ENCODE peak calls at places on chromosome 11, in ten cellular contexts. One of them, this sample, is unnamed.

GRCh38 chr11:11574373-11574772 is 47.4 kb downstream of the GALNT18 start:
- DNase-seq in A549: no peak
- DNase-seq in transverse colon: no peak
- DNase-seq in mesenchymal stem cell: no peak
- DNase-seq in fibroblast of lung: no peak
- DNase-seq in right lobe of liver: no peak
- DNase-seq in heart right ventricle: no peak
- DNase-seq in IMR-90: no peak
- DNase-seq in ovary: no peak
- DNase-seq in esophagus squamous epithelium: no peak
- DNase-seq in this sample: no peak

GRCh38 chr11:11909727-11910126 is 68.0 kb downstream of the USP47 start:
- DNase-seq in A549: no peak
- DNase-seq in transverse colon: no peak
- DNase-seq in mesenchymal stem cell: peak; percentile 23
- DNase-seq in fibroblast of lung: peak; percentile 91
- DNase-seq in right lobe of liver: no peak
- DNase-seq in heart right ventricle: no peak
- DNase-seq in IMR-90: peak; percentile 76
- DNase-seq in ovary: no peak
- DNase-seq in esophagus squamous epithelium: no peak
- DNase-seq in this sample: no peak

GRCh38 chr11:124669193-124669592 is 4.3 kb downstream of the SIAE start:
- DNase-seq in A549: peak; percentile 49
- DNase-seq in transverse colon: peak; percentile 35
- DNase-seq in mesenchymal stem cell: peak; percentile 49
- DNase-seq in fibroblast of lung: peak; percentile 30
- DNase-seq in right lobe of liver: peak; percentile 23
- DNase-seq in heart right ventricle: peak; percentile 61
- DNase-seq in IMR-90: peak; percentile 54
- DNase-seq in ovary: peak; percentile 34
- DNase-seq in esophagus squamous epithelium: no peak
- DNase-seq in this sample: peak; percentile 64

GRCh38 chr11:135074397-135074998 is 662.5 kb upstream of the B3GAT1 start:
- DNase-seq in A549: no peak
- DNase-seq in transverse colon: no peak
- DNase-seq in mesenchymal stem cell: no peak
- DNase-seq in fibroblast of lung: peak; percentile 1
- DNase-seq in right lobe of liver: no peak
- DNase-seq in heart right ventricle: no peak
- DNase-seq in IMR-90: no peak
- DNase-seq in ovary: no peak
- DNase-seq in esophagus squamous epithelium: no peak
- DNase-seq in this sample: peak; percentile 4

GRCh38 chr11:64230209-64230984 is at the start of gene DNAJC4:
- DNase-seq in A549: peak; percentile 77
- DNase-seq in transverse colon: peak; percentile 96
- DNase-seq in mesenchymal stem cell: peak; percentile 93
- DNase-seq in fibroblast of lung: peak; percentile 87
- DNase-seq in right lobe of liver: peak; percentile 95
- DNase-seq in heart right ventricle: peak; percentile 94
- DNase-seq in IMR-90: peak; percentile 81
- DNase-seq in ovary: peak; percentile 95
- DNase-seq in esophagus squamous epithelium: peak; percentile 76
- DNase-seq in this sample: peak; percentile 94

GRCh38 chr11:61923166-61924015 is 6.0 kb upstream of the RAB3IL1 start:
- DNase-seq in A549: no peak
- DNase-seq in transverse colon: peak; percentile 59
- DNase-seq in mesenchymal stem cell: peak; percentile 76
- DNase-seq in fibroblast of lung: peak; percentile 43
- DNase-seq in right lobe of liver: peak; percentile 72
- DNase-seq in heart right ventricle: peak; percentile 84
- DNase-seq in IMR-90: peak; percentile 63
- DNase-seq in ovary: peak; percentile 85
- DNase-seq in esophagus squamous epithelium: no peak
- DNase-seq in this sample: no peak

GRCh38 chr11:2889399-2890273 is 4.1 kb upstream of the CDKN1C start:
- DNase-seq in A549: no peak
- DNase-seq in transverse colon: no peak
- DNase-seq in mesenchymal stem cell: no peak
- DNase-seq in fibroblast of lung: no peak
- DNase-seq in right lobe of liver: no peak
- DNase-seq in heart right ventricle: no peak
- DNase-seq in IMR-90: no peak
- DNase-seq in ovary: no peak
- DNase-seq in esophagus squamous epithelium: no peak
- DNase-seq in this sample: no peak

GRCh38 chr11:1546536-1547466 is 25.3 kb downstream of the DUSP8 start:
- DNase-seq in A549: peak; percentile 84
- DNase-seq in transverse colon: peak; percentile 64
- DNase-seq in mesenchymal stem cell: peak; percentile 39
- DNase-seq in fibroblast of lung: peak; percentile 23
- DNase-seq in right lobe of liver: peak; percentile 56
- DNase-seq in heart right ventricle: peak; percentile 40
- DNase-seq in IMR-90: peak; percentile 21
- DNase-seq in ovary: no peak
- DNase-seq in esophagus squamous epithelium: no peak
- DNase-seq in this sample: peak; percentile 28

GRCh38 chr11:102456381-102456780 is 3.8 kb upstream of the TMEM123 start:
- DNase-seq in A549: no peak
- DNase-seq in transverse colon: no peak
- DNase-seq in mesenchymal stem cell: no peak
- DNase-seq in fibroblast of lung: no peak
- DNase-seq in right lobe of liver: no peak
- DNase-seq in heart right ventricle: no peak
- DNase-seq in IMR-90: peak; percentile 39
- DNase-seq in ovary: no peak
- DNase-seq in esophagus squamous epithelium: no peak
- DNase-seq in this sample: no peak

GRCh38 chr11:102451693-102452460 is 688 bp downstream of the TMEM123 start:
- DNase-seq in A549: peak; percentile 22
- DNase-seq in transverse colon: peak; percentile 82
- DNase-seq in mesenchymal stem cell: peak; percentile 74
- DNase-seq in fibroblast of lung: peak; percentile 49
- DNase-seq in right lobe of liver: peak; percentile 78
- DNase-seq in heart right ventricle: peak; percentile 58
- DNase-seq in IMR-90: peak; percentile 28
- DNase-seq in ovary: peak; percentile 53
- DNase-seq in esophagus squamous epithelium: no peak
- DNase-seq in this sample: peak; percentile 70

GRCh38 chr11:102452461-102453285 is at the start of gene TMEM123:
- DNase-seq in A549: peak; percentile 48
- DNase-seq in transverse colon: peak; percentile 89
- DNase-seq in mesenchymal stem cell: peak; percentile 75
- DNase-seq in fibroblast of lung: peak; percentile 63
- DNase-seq in right lobe of liver: peak; percentile 92
- DNase-seq in heart right ventricle: peak; percentile 80
- DNase-seq in IMR-90: peak; percentile 58
- DNase-seq in ovary: peak; percentile 81
- DNase-seq in esophagus squamous epithelium: peak; percentile 16
- DNase-seq in this sample: peak; percentile 76

GRCh38 chr11:102453286-102453797 is 777 bp upstream of the TMEM123 start:
- DNase-seq in A549: no peak
- DNase-seq in transverse colon: no peak
- DNase-seq in mesenchymal stem cell: no peak
- DNase-seq in fibroblast of lung: no peak
- DNase-seq in right lobe of liver: no peak
- DNase-seq in heart right ventricle: no peak
- DNase-seq in IMR-90: no peak
- DNase-seq in ovary: peak; percentile 23
- DNase-seq in esophagus squamous epithelium: no peak
- DNase-seq in this sample: no peak

GRCh38 chr11:102453921-102454320 is 1.4 kb upstream of the TMEM123 start:
- DNase-seq in A549: no peak
- DNase-seq in transverse colon: no peak
- DNase-seq in mesenchymal stem cell: no peak
- DNase-seq in fibroblast of lung: no peak
- DNase-seq in right lobe of liver: no peak
- DNase-seq in heart right ventricle: no peak
- DNase-seq in IMR-90: no peak
- DNase-seq in ovary: no peak
- DNase-seq in esophagus squamous epithelium: no peak
- DNase-seq in this sample: no peak
- H3K4me1 ChIP-seq in A549: peaks cover 76% of the 10 kb centered on the region
- H3K4me1 ChIP-seq in transverse colon: peaks cover 28% of the 10 kb centered on the region
- H3K4me1 ChIP-seq in mesenchymal stem cell: peaks cover 2% of the 10 kb centered on the region
- H3K4me1 ChIP-seq in fibroblast of lung: peaks cover 10% of the 10 kb centered on the region
- H3K4me1 ChIP-seq in right lobe of liver: no peaks in the 10 kb centered on the region
- H3K4me1 ChIP-seq in heart right ventricle: peaks cover 26% of the 10 kb centered on the region
- H3K4me1 ChIP-seq in IMR-90: peaks cover 11% of the 10 kb centered on the region
- H3K4me1 ChIP-seq in ovary: peaks cover 8% of the 10 kb centered on the region
- H3K4me1 ChIP-seq in esophagus squamous epithelium: peaks cover 85% of the 10 kb centered on the region
- H3K4me1 ChIP-seq in this sample: peaks cover 44% of the 10 kb centered on the region

GRCh38 chr11:10309163-10310093 is 4.6 kb downstream of the ADM start:
- DNase-seq in A549: peak; percentile 80
- DNase-seq in transverse colon: peak; percentile 76
- DNase-seq in mesenchymal stem cell: peak; percentile 87
- DNase-seq in fibroblast of lung: peak; percentile 68
- DNase-seq in right lobe of liver: peak; percentile 80
- DNase-seq in heart right ventricle: peak; percentile 35
- DNase-seq in IMR-90: peak; percentile 92
- DNase-seq in ovary: peak; percentile 54
- DNase-seq in esophagus squamous epithelium: no peak
- DNase-seq in this sample: peak; percentile 67

GRCh38 chr11:10307022-10307410 is 2.1 kb downstream of the ADM start:
- DNase-seq in A549: peak; percentile 76
- DNase-seq in transverse colon: no peak
- DNase-seq in mesenchymal stem cell: no peak
- DNase-seq in fibroblast of lung: peak; percentile 52
- DNase-seq in right lobe of liver: no peak
- DNase-seq in heart right ventricle: no peak
- DNase-seq in IMR-90: no peak
- DNase-seq in ovary: no peak
- DNase-seq in esophagus squamous epithelium: no peak
- DNase-seq in this sample: no peak

GRCh38 chr11:10307411-10308207 is 2.7 kb downstream of the ADM start:
- DNase-seq in A549: peak; percentile 91
- DNase-seq in transverse colon: peak; percentile 89
- DNase-seq in mesenchymal stem cell: peak; percentile 93
- DNase-seq in fibroblast of lung: peak; percentile 86
- DNase-seq in right lobe of liver: peak; percentile 93
- DNase-seq in heart right ventricle: peak; percentile 80
- DNase-seq in IMR-90: peak; percentile 94
- DNase-seq in ovary: peak; percentile 91
- DNase-seq in esophagus squamous epithelium: peak; percentile 34
- DNase-seq in this sample: peak; percentile 96

GRCh38 chr11:10310301-10310841 is 5.5 kb downstream of the ADM start:
- DNase-seq in A549: no peak
- DNase-seq in transverse colon: no peak
- DNase-seq in mesenchymal stem cell: peak; percentile 68
- DNase-seq in fibroblast of lung: peak; percentile 29
- DNase-seq in right lobe of liver: no peak
- DNase-seq in heart right ventricle: no peak
- DNase-seq in IMR-90: peak; percentile 68
- DNase-seq in ovary: no peak
- DNase-seq in esophagus squamous epithelium: no peak
- DNase-seq in this sample: peak; percentile 5

DNA sequence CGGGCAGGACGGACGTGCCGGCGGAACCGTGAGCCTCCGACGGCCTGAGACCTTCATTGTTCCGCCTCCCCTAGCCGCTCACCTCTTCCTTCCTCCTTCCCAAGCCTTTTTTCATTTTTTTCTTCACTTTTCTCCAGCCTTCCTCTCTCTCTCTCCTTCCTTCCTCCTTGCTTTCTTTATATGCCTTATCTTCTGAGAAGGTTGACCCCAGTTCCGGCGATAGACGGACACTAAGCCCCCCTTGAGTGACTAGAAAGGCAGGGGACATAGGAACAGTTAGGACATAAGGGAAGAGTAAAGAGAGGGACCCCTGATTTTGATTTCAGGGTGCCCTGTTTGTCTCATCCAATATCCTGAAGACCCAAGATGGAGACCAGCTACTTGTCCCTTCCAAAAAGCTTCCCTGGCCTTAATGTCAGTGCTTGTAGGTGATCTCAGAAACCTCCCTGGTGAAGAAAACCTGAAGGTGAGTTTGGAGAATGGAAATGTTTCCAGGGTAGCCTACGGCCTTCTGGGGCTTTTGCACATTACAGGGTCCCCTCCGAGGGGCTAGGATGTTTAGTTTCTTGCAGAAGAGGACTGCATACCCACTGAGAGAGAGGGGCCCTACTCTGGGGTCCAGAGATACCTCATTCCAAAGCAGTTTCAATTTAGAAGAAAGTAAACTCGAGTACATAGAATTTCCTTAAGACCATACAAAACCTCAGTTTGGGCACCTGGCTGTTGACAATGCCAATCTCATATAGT is 3.5 kb downstream of the ADM start:
- DNase-seq in A549: no peak
- DNase-seq in transverse colon: no peak
- DNase-seq in mesenchymal stem cell: peak; percentile 39
- DNase-seq in fibroblast of lung: no peak
- DNase-seq in right lobe of liver: no peak
- DNase-seq in heart right ventricle: no peak
- DNase-seq in IMR-90: peak; percentile 34
- DNase-seq in ovary: no peak
- DNase-seq in esophagus squamous epithelium: no peak
- DNase-seq in this sample: no peak
- H3K4me1 ChIP-seq in A549: peaks cover 29% of the 10 kb centered on the region
- H3K4me1 ChIP-seq in transverse colon: peaks cover 33% of the 10 kb centered on the region
- H3K4me1 ChIP-seq in mesenchymal stem cell: peaks cover 6% of the 10 kb centered on the region
- H3K4me1 ChIP-seq in fibroblast of lung: no peaks in the 10 kb centered on the region
- H3K4me1 ChIP-seq in right lobe of liver: peaks cover 3% of the 10 kb centered on the region
- H3K4me1 ChIP-seq in heart right ventricle: peaks cover 38% of the 10 kb centered on the region
- H3K4me1 ChIP-seq in IMR-90: peaks cover 7% of the 10 kb centered on the region
- H3K4me1 ChIP-seq in ovary: peaks cover 8% of the 10 kb centered on the region
- H3K4me1 ChIP-seq in esophagus squamous epithelium: peaks cover 71% of the 10 kb centered on the region
- H3K4me1 ChIP-seq in this sample: peaks cover 40% of the 10 kb centered on the region

GRCh38 chr11:114063829-114064201 is 4.3 kb downstream of the ZBTB16 start:
- DNase-seq in A549: no peak
- DNase-seq in transverse colon: no peak
- DNase-seq in mesenchymal stem cell: no peak
- DNase-seq in fibroblast of lung: no peak
- DNase-seq in right lobe of liver: no peak
- DNase-seq in heart right ventricle: no peak
- DNase-seq in IMR-90: no peak
- DNase-seq in ovary: no peak
- DNase-seq in esophagus squamous epithelium: no peak
- DNase-seq in this sample: no peak

GRCh38 chr11:114064216-114064615 is 4.7 kb downstream of the ZBTB16 start:
- DNase-seq in A549: no peak
- DNase-seq in transverse colon: no peak
- DNase-seq in mesenchymal stem cell: no peak
- DNase-seq in fibroblast of lung: no peak
- DNase-seq in right lobe of liver: peak; percentile 69
- DNase-seq in heart right ventricle: no peak
- DNase-seq in IMR-90: no peak
- DNase-seq in ovary: no peak
- DNase-seq in esophagus squamous epithelium: no peak
- DNase-seq in this sample: no peak

GRCh38 chr11:114062272-114062671 is 2.8 kb downstream of the ZBTB16 start:
- DNase-seq in A549: no peak
- DNase-seq in transverse colon: no peak
- DNase-seq in mesenchymal stem cell: no peak
- DNase-seq in fibroblast of lung: no peak
- DNase-seq in right lobe of liver: no peak
- DNase-seq in heart right ventricle: no peak
- DNase-seq in IMR-90: no peak
- DNase-seq in ovary: no peak
- DNase-seq in esophagus squamous epithelium: no peak
- DNase-seq in this sample: no peak

GRCh38 chr11:114065094-114065493 is 5.6 kb downstream of the ZBTB16 start:
- DNase-seq in A549: no peak
- DNase-seq in transverse colon: no peak
- DNase-seq in mesenchymal stem cell: no peak
- DNase-seq in fibroblast of lung: no peak
- DNase-seq in right lobe of liver: no peak
- DNase-seq in heart right ventricle: no peak
- DNase-seq in IMR-90: no peak
- DNase-seq in ovary: no peak
- DNase-seq in esophagus squamous epithelium: no peak
- DNase-seq in this sample: no peak

DNA sequence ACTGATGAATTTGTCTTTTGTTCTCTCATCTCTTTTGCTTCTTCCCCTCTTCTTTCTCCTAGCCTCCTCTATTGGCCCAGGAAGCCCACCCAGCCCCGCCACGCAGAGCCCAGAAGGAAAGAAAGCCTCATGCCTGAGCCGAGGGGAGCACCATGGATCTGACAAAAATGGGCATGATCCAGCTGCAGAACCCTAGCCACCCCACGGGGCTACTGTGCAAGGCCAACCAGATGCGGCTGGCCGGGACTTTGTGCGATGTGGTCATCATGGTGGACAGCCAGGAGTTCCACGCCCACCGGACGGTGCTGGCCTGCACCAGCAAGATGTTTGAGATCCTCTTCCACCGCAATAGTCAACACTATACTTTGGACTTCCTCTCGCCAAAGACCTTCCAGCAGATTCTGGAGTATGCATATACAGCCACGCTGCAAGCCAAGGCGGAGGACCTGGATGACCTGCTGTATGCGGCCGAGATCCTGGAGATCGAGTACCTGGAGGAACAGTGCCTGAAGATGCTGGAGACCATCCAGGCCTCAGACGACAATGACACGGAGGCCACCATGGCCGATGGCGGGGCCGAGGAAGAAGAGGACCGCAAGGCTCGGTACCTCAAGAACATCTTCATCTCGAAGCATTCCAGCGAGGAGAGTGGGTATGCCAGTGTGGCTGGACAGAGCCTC is 3.8 kb downstream of the ZBTB16 start:
- DNase-seq in A549: no peak
- DNase-seq in transverse colon: no peak
- DNase-seq in mesenchymal stem cell: no peak
- DNase-seq in fibroblast of lung: no peak
- DNase-seq in right lobe of liver: no peak
- DNase-seq in heart right ventricle: no peak
- DNase-seq in IMR-90: no peak
- DNase-seq in ovary: peak; percentile 57
- DNase-seq in esophagus squamous epithelium: no peak
- DNase-seq in this sample: no peak
- H3K4me1 ChIP-seq in A549: peaks cover 8% of the 10 kb centered on the region
- H3K4me1 ChIP-seq in transverse colon: peaks cover 39% of the 10 kb centered on the region
- H3K4me1 ChIP-seq in mesenchymal stem cell: peaks cover 22% of the 10 kb centered on the region
- H3K4me1 ChIP-seq in fibroblast of lung: no peaks in the 10 kb centered on the region
- H3K4me1 ChIP-seq in right lobe of liver: peaks cover 9% of the 10 kb centered on the region
- H3K4me1 ChIP-seq in heart right ventricle: peaks cover 77% of the 10 kb centered on the region
- H3K4me1 ChIP-seq in IMR-90: peaks cover 1% of the 10 kb centered on the region
- H3K4me1 ChIP-seq in ovary: peaks cover 28% of the 10 kb centered on the region
- H3K4me1 ChIP-seq in esophagus squamous epithelium: peaks cover 95% of the 10 kb centered on the region
- H3K4me1 ChIP-seq in this sample: peaks cover 8% of the 10 kb centered on the region

GRCh38 chr11:46290598-46291309 is 13.3 kb downstream of the CREB3L1 start:
- DNase-seq in A549: no peak
- DNase-seq in transverse colon: peak; percentile 76
- DNase-seq in mesenchymal stem cell: peak; percentile 97
- DNase-seq in fibroblast of lung: peak; percentile 96
- DNase-seq in right lobe of liver: no peak
- DNase-seq in heart right ventricle: peak; percentile 53
- DNase-seq in IMR-90: peak; percentile 98
- DNase-seq in ovary: peak; percentile 94
- DNase-seq in esophagus squamous epithelium: no peak
- DNase-seq in this sample: no peak

GRCh38 chr11:46291441-46292143 is 14.1 kb downstream of the CREB3L1 start:
- DNase-seq in A549: no peak
- DNase-seq in transverse colon: no peak
- DNase-seq in mesenchymal stem cell: peak; percentile 92
- DNase-seq in fibroblast of lung: peak; percentile 91
- DNase-seq in right lobe of liver: no peak
- DNase-seq in heart right ventricle: peak; percentile 28
- DNase-seq in IMR-90: peak; percentile 86
- DNase-seq in ovary: peak; percentile 72
- DNase-seq in esophagus squamous epithelium: no peak
- DNase-seq in this sample: no peak

GRCh38 chr11:46293616-46294015 is 16.2 kb downstream of the CREB3L1 start:
- DNase-seq in A549: no peak
- DNase-seq in transverse colon: no peak
- DNase-seq in mesenchymal stem cell: peak; percentile 95
- DNase-seq in fibroblast of lung: peak; percentile 99
- DNase-seq in right lobe of liver: no peak
- DNase-seq in heart right ventricle: no peak
- DNase-seq in IMR-90: peak; percentile 98
- DNase-seq in ovary: no peak
- DNase-seq in esophagus squamous epithelium: no peak
- DNase-seq in this sample: no peak

GRCh38 chr11:46294365-46295309 is 17.2 kb downstream of the CREB3L1 start:
- DNase-seq in A549: no peak
- DNase-seq in transverse colon: no peak
- DNase-seq in mesenchymal stem cell: peak; percentile 97
- DNase-seq in fibroblast of lung: peak; percentile 98
- DNase-seq in right lobe of liver: no peak
- DNase-seq in heart right ventricle: no peak
- DNase-seq in IMR-90: peak; percentile 97
- DNase-seq in ovary: peak; percentile 57
- DNase-seq in esophagus squamous epithelium: no peak
- DNase-seq in this sample: no peak

GRCh38 chr11:46293066-46293465 is 15.6 kb downstream of the CREB3L1 start:
- DNase-seq in A549: no peak
- DNase-seq in transverse colon: no peak
- DNase-seq in mesenchymal stem cell: no peak
- DNase-seq in fibroblast of lung: no peak
- DNase-seq in right lobe of liver: no peak
- DNase-seq in heart right ventricle: no peak
- DNase-seq in IMR-90: no peak
- DNase-seq in ovary: no peak
- DNase-seq in esophagus squamous epithelium: no peak
- DNase-seq in this sample: no peak
- H3K4me1 ChIP-seq in A549: peaks cover 54% of the 10 kb centered on the region
- H3K4me1 ChIP-seq in transverse colon: peaks cover 49% of the 10 kb centered on the region
- H3K4me1 ChIP-seq in mesenchymal stem cell: peaks cover 61% of the 10 kb centered on the region
- H3K4me1 ChIP-seq in fibroblast of lung: peaks cover 73% of the 10 kb centered on the region
- H3K4me1 ChIP-seq in right lobe of liver: no peaks in the 10 kb centered on the region
- H3K4me1 ChIP-seq in heart right ventricle: peaks cover 51% of the 10 kb centered on the region
- H3K4me1 ChIP-seq in IMR-90: peaks cover 66% of the 10 kb centered on the region
- H3K4me1 ChIP-seq in ovary: peaks cover 32% of the 10 kb centered on the region
- H3K4me1 ChIP-seq in esophagus squamous epithelium: peaks cover 60% of the 10 kb centered on the region
- H3K4me1 ChIP-seq in this sample: peaks cover 19% of the 10 kb centered on the region